ENCODE peak calls at places on chromosomes 7 and 10, in six cellular contexts. One of them, this sample, is unnamed.

GRCh38 chr10:71771821-71772617 is 1.3 kb downstream of the VSIR start:
- DNase-seq in heart left ventricle: peak; percentile 82
- DNase-seq in astrocyte of the spinal cord: peak; percentile 64
- DNase-seq in hepatic stellate cell: peak; percentile 80
- DNase-seq in globus pallidus: no peak
- DNase-seq in activated CD4-positive, alpha-beta memory T cell treated with anti-CD3 and anti-CD28 coated beads for 36 hours: peak; percentile 72
- DNase-seq in this sample: no peak

GRCh38 chr10:14459670-14460069 is 128.9 kb upstream of the FRMD4A start:
- DNase-seq in astrocyte of the spinal cord: peak; percentile 32
- DNase-seq in globus pallidus: no peak
- DNase-seq in heart left ventricle: no peak
- DNase-seq in activated CD4-positive, alpha-beta memory T cell treated with anti-CD3 and anti-CD28 coated beads for 36 hours: no peak
- DNase-seq in hepatic stellate cell: no peak
- DNase-seq in this sample: no peak

GRCh38 chr10:133019191-133019590 is 68.5 kb upstream of the ADGRA1 start:
- DNase-seq in activated CD4-positive, alpha-beta memory T cell treated with anti-CD3 and anti-CD28 coated beads for 36 hours: no peak
- DNase-seq in globus pallidus: no peak
- DNase-seq in heart left ventricle: no peak
- DNase-seq in astrocyte of the spinal cord: no peak
- DNase-seq in hepatic stellate cell: no peak
- DNase-seq in this sample: no peak

GRCh38 chr7:50681451-50682045 is 101.1 kb downstream of the GRB10 start:
- DNase-seq in astrocyte of the spinal cord: no peak
- DNase-seq in globus pallidus: no peak
- DNase-seq in activated CD4-positive, alpha-beta memory T cell treated with anti-CD3 and anti-CD28 coated beads for 36 hours: no peak
- DNase-seq in hepatic stellate cell: no peak
- DNase-seq in heart left ventricle: no peak
- DNase-seq in this sample: no peak

GRCh38 chr10:100065084-100065660 is 16.5 kb downstream of the CPN1 start:
- DNase-seq in activated CD4-positive, alpha-beta memory T cell treated with anti-CD3 and anti-CD28 coated beads for 36 hours: no peak
- DNase-seq in hepatic stellate cell: no peak
- DNase-seq in heart left ventricle: no peak
- DNase-seq in astrocyte of the spinal cord: no peak
- DNase-seq in globus pallidus: no peak
- DNase-seq in this sample: no peak

GRCh38 chr10:50224330-50224952 is 26.9 kb downstream of the ASAH2 start:
- DNase-seq in hepatic stellate cell: peak; percentile 23
- DNase-seq in astrocyte of the spinal cord: peak; percentile 61
- DNase-seq in activated CD4-positive, alpha-beta memory T cell treated with anti-CD3 and anti-CD28 coated beads for 36 hours: peak; percentile 39
- DNase-seq in globus pallidus: peak; percentile 26
- DNase-seq in heart left ventricle: no peak
- DNase-seq in this sample: peak; percentile 7

GRCh38 chr10:99582255-99582770 is 37.9 kb downstream of the SLC25A28 start:
- DNase-seq in astrocyte of the spinal cord: no peak
- DNase-seq in activated CD4-positive, alpha-beta memory T cell treated with anti-CD3 and anti-CD28 coated beads for 36 hours: no peak
- DNase-seq in globus pallidus: no peak
- DNase-seq in hepatic stellate cell: no peak
- DNase-seq in heart left ventricle: no peak
- DNase-seq in this sample: no peak

GRCh38 chr10:117552156-117552620 is 9.6 kb downstream of the EMX2 start:
- DNase-seq in hepatic stellate cell: no peak
- DNase-seq in activated CD4-positive, alpha-beta memory T cell treated with anti-CD3 and anti-CD28 coated beads for 36 hours: no peak
- DNase-seq in heart left ventricle: no peak
- DNase-seq in astrocyte of the spinal cord: no peak
- DNase-seq in globus pallidus: no peak
- DNase-seq in this sample: no peak

GRCh38 chr7:54729096-54729495 is 29.9 kb downstream of the SEC61G start:
- DNase-seq in heart left ventricle: no peak
- DNase-seq in activated CD4-positive, alpha-beta memory T cell treated with anti-CD3 and anti-CD28 coated beads for 36 hours: no peak
- DNase-seq in hepatic stellate cell: no peak
- DNase-seq in globus pallidus: no peak
- DNase-seq in astrocyte of the spinal cord: no peak
- DNase-seq in this sample: no peak

GRCh38 chr10:48611133-48611532 is 6.3 kb upstream of the ARHGAP22 start:
- DNase-seq in astrocyte of the spinal cord: no peak
- DNase-seq in activated CD4-positive, alpha-beta memory T cell treated with anti-CD3 and anti-CD28 coated beads for 36 hours: no peak
- DNase-seq in heart left ventricle: no peak
- DNase-seq in globus pallidus: no peak
- DNase-seq in hepatic stellate cell: no peak
- DNase-seq in this sample: no peak

GRCh38 chr7:66549466-66549865 is 79.2 kb upstream of the KCTD7 start:
- DNase-seq in heart left ventricle: no peak
- DNase-seq in hepatic stellate cell: no peak
- DNase-seq in astrocyte of the spinal cord: no peak
- DNase-seq in activated CD4-positive, alpha-beta memory T cell treated with anti-CD3 and anti-CD28 coated beads for 36 hours: no peak
- DNase-seq in globus pallidus: no peak
- DNase-seq in this sample: no peak

GRCh38 chr7:114929570-114929969 is 7.7 kb downstream of the MDFIC start:
- DNase-seq in hepatic stellate cell: no peak
- DNase-seq in heart left ventricle: no peak
- DNase-seq in activated CD4-positive, alpha-beta memory T cell treated with anti-CD3 and anti-CD28 coated beads for 36 hours: no peak
- DNase-seq in astrocyte of the spinal cord: no peak
- DNase-seq in globus pallidus: no peak
- DNase-seq in this sample: no peak

GRCh38 chr7:117127585-117128168 is 174.4 kb downstream of the ST7 start:
- DNase-seq in hepatic stellate cell: no peak
- DNase-seq in globus pallidus: peak; percentile 61
- DNase-seq in astrocyte of the spinal cord: peak; percentile 73
- DNase-seq in activated CD4-positive, alpha-beta memory T cell treated with anti-CD3 and anti-CD28 coated beads for 36 hours: peak; percentile 48
- DNase-seq in heart left ventricle: peak; percentile 27
- DNase-seq in this sample: no peak

GRCh38 chr10:121617176-121617575 is 18.9 kb upstream of the FGFR2 start:
- DNase-seq in hepatic stellate cell: no peak
- DNase-seq in astrocyte of the spinal cord: no peak
- DNase-seq in globus pallidus: peak; percentile 91
- DNase-seq in activated CD4-positive, alpha-beta memory T cell treated with anti-CD3 and anti-CD28 coated beads for 36 hours: no peak
- DNase-seq in heart left ventricle: no peak
- DNase-seq in this sample: no peak

GRCh38 chr10:124249812-124250432 is 156.5 kb upstream of the CHST15 start:
- DNase-seq in activated CD4-positive, alpha-beta memory T cell treated with anti-CD3 and anti-CD28 coated beads for 36 hours: no peak
- DNase-seq in heart left ventricle: peak; percentile 4
- DNase-seq in hepatic stellate cell: no peak
- DNase-seq in globus pallidus: no peak
- DNase-seq in astrocyte of the spinal cord: no peak
- DNase-seq in this sample: no peak

GRCh38 chr7:114409750-114410149 is 4.9 kb upstream of the FOXP2 start:
- DNase-seq in astrocyte of the spinal cord: peak; percentile 30
- DNase-seq in hepatic stellate cell: no peak
- DNase-seq in activated CD4-positive, alpha-beta memory T cell treated with anti-CD3 and anti-CD28 coated beads for 36 hours: no peak
- DNase-seq in globus pallidus: no peak
- DNase-seq in heart left ventricle: no peak
- DNase-seq in this sample: no peak

GRCh38 chr10:52400564-52400963 is 86.5 kb downstream of the DKK1 start:
- DNase-seq in globus pallidus: no peak
- DNase-seq in hepatic stellate cell: no peak
- DNase-seq in heart left ventricle: no peak
- DNase-seq in astrocyte of the spinal cord: peak; percentile 37
- DNase-seq in activated CD4-positive, alpha-beta memory T cell treated with anti-CD3 and anti-CD28 coated beads for 36 hours: no peak
- DNase-seq in this sample: no peak

GRCh38 chr7:157840913-157841756 is 504.3 kb downstream of the DNAJB6 start:
- DNase-seq in heart left ventricle: no peak
- DNase-seq in globus pallidus: no peak
- DNase-seq in astrocyte of the spinal cord: no peak
- DNase-seq in activated CD4-positive, alpha-beta memory T cell treated with anti-CD3 and anti-CD28 coated beads for 36 hours: no peak
- DNase-seq in hepatic stellate cell: no peak
- DNase-seq in this sample: no peak

GRCh38 chr7:130957722-130958360 is 223.8 kb upstream of the KLF14 start:
- DNase-seq in activated CD4-positive, alpha-beta memory T cell treated with anti-CD3 and anti-CD28 coated beads for 36 hours: no peak
- DNase-seq in globus pallidus: no peak
- DNase-seq in astrocyte of the spinal cord: no peak
- DNase-seq in heart left ventricle: no peak
- DNase-seq in hepatic stellate cell: no peak
- DNase-seq in this sample: no peak

GRCh38 chr10:90583416-90583815 is 274.4 kb downstream of the HTR7 start:
- DNase-seq in globus pallidus: no peak
- DNase-seq in astrocyte of the spinal cord: peak; percentile 27
- DNase-seq in heart left ventricle: no peak
- DNase-seq in hepatic stellate cell: no peak
- DNase-seq in activated CD4-positive, alpha-beta memory T cell treated with anti-CD3 and anti-CD28 coated beads for 36 hours: no peak
- DNase-seq in this sample: no peak